ENCODE peak calls at places on chromosomes 3 and 15, in five cellular contexts. J, P, R, U and T are unnamed samples.

GRCh38 chr3:51984269-51984647 is 923 bp downstream of the ACY1 start:
- DNase-seq in J (no peak), P (no peak), R (no peak), U (no peak), T (no peak)

GRCh38 chr3:113662824-113663223 is 33.6 kb downstream of the USF3 start:
- DNase-seq in J (no peak), P (no peak), R (no peak), U (no peak), T (no peak)

GRCh38 chr3:196499807-196500524 is 3.6 kb downstream of the RNF168 start:
- DNase-seq in J (no peak), P (no peak), R (no peak), U (peak; percentile 27), T (no peak)

GRCh38 chr3:148861277-148861869 is 3.7 kb upstream of the CPA3 start:
- DNase-seq in J (no peak), P (peak; percentile 9), R (no peak), U (peak; percentile 31), T (peak; percentile 50)

GRCh38 chr3:186331043-186331442 is 31.0 kb downstream of the DGKG start:
- DNase-seq in J (no peak), P (no peak), R (no peak), U (no peak), T (no peak)

GRCh38 chr15:77107531-77108355 is 36.8 kb upstream of the TSPAN3 start:
- DNase-seq in J (peak; percentile 79), P (peak; percentile 53), R (peak; percentile 72), U (peak; percentile 74), T (peak; percentile 56)

GRCh38 chr3:138187296-138188012 is at the start of gene ARMC8:
- DNase-seq in J (no peak), P (peak; percentile 84), R (peak; percentile 90), U (peak; percentile 91), T (peak; percentile 88)

GRCh38 chr3:55486101-55486856 is 827 bp downstream of the WNT5A start:
- DNase-seq in J (peak; percentile 68), P (peak; percentile 46), R (peak; percentile 79), U (peak; percentile 80), T (peak; percentile 87)

GRCh38 chr3:141425523-141426233 is 57.4 kb downstream of the ZBTB38 start:
- DNase-seq in J (no peak), P (no peak), R (no peak), U (no peak), T (no peak)

GRCh38 chr3:102089904-102090492 is 240.7 kb downstream of the NFKBIZ start:
- DNase-seq in J (no peak), P (no peak), R (no peak), U (no peak), T (peak; percentile 96)

GRCh38 chr15:63056843-63057242 is 14.3 kb downstream of the TPM1 start:
- DNase-seq in J (no peak), P (no peak), R (no peak), U (no peak), T (peak; percentile 60)

GRCh38 chr3:115418583-115418982 is 204.7 kb upstream of the GAP43 start:
- DNase-seq in J (no peak), P (no peak), R (no peak), U (peak; percentile 63), T (no peak)

GRCh38 chr3:107271787-107272387 is 105.4 kb upstream of the CCDC54 start:
- DNase-seq in J (no peak), P (no peak), R (no peak), U (peak; percentile 55), T (peak; percentile 60)

GRCh38 chr15:59329091-59329490 is 43.6 kb downstream of the MYO1E start:
- DNase-seq in J (no peak), P (no peak), R (no peak), U (no peak), T (no peak)

GRCh38 chr3:99909714-99910508 is 92.2 kb downstream of the CMSS1 start:
- DNase-seq in J (no peak), P (no peak), R (no peak), U (peak; percentile 47), T (peak; percentile 71)

GRCh38 chr3:50194903-50195500 is 3.6 kb downstream of the GNAT1 start:
- DNase-seq in J (peak; percentile 78), P (no peak), R (peak; percentile 82), U (peak; percentile 59), T (no peak)

GRCh38 chr3:10081871-10082270 is 26.2 kb downstream of the FANCD2OS start:
- DNase-seq in J (no peak), P (no peak), R (no peak), U (no peak), T (no peak)

GRCh38 chr3:111392911-111393351 is 149.1 kb upstream of the CD96 start:
- DNase-seq in J (no peak), P (no peak), R (no peak), U (peak; percentile 21), T (peak; percentile 3)

GRCh38 chr3:115901008-115901407 is 277.7 kb downstream of the GAP43 start:
- DNase-seq in J (no peak), P (no peak), R (no peak), U (no peak), T (no peak)

GRCh38 chr15:41828747-41829270 is 917 bp downstream of the JMJD7 start:
- DNase-seq in J (no peak), P (no peak), R (no peak), U (no peak), T (peak; percentile 45)

GRCh38 chr3:114409291-114409690 is 115.5 kb downstream of the TIGIT start:
- DNase-seq in J (no peak), P (no peak), R (no peak), U (no peak), T (no peak)

GRCh38 chr3:181521831-181522230 is 189.9 kb upstream of the SOX2 start:
- DNase-seq in J (no peak), P (no peak), R (no peak), U (no peak), T (no peak)

GRCh38 chr3:184758056-184758455 is 46.2 kb upstream of the MAGEF1 start:
- DNase-seq in J (no peak), P (no peak), R (no peak), U (no peak), T (no peak)

GRCh38 chr3:53649816-53650215 is 155.4 kb downstream of the CACNA1D start:
- DNase-seq in J (no peak), P (no peak), R (no peak), U (no peak), T (no peak)

GRCh38 chr3:192207239-192207638 is 520.1 kb downstream of the FGF12 start:
- DNase-seq in J (no peak), P (no peak), R (no peak), U (no peak), T (no peak)

GRCh38 chr3:29324180-29324651 is 43.3 kb downstream of the RBMS3 start:
- DNase-seq in J (no peak), P (no peak), R (no peak), U (no peak), T (peak; percentile 85)

GRCh38 chr3:30354513-30354912 is 251.9 kb upstream of the TGFBR2 start:
- DNase-seq in J (no peak), P (no peak), R (no peak), U (no peak), T (no peak)

GRCh38 chr3:105997800-105998526 is 129.2 kb upstream of the CBLB start:
- DNase-seq in J (no peak), P (no peak), R (no peak), U (no peak), T (peak; percentile 94)
- H2BK120ac ChIP-seq in J (no peak overlapping the region), P (no peak overlapping the region), R (no peak overlapping the region), U (no peak overlapping the region), T (peak overlapping the region; percentile 40)

GRCh38 chr15:99452728-99453643 is 112.8 kb upstream of the MEF2A start:
- DNase-seq in J (no peak), P (no peak), R (peak; percentile 40), U (no peak), T (peak; percentile 33)

GRCh38 chr15:99454941-99455795 is 110.6 kb upstream of the MEF2A start:
- DNase-seq in J (no peak), P (no peak), R (no peak), U (peak; percentile 25), T (peak; percentile 97)

GRCh38 chr15:99452010-99452409 is 113.8 kb upstream of the MEF2A start:
- DNase-seq in J (no peak), P (no peak), R (peak; percentile 22), U (no peak), T (no peak)

GRCh38 chr15:99454107-99454809 is 111.5 kb upstream of the MEF2A start:
- DNase-seq in J (no peak), P (no peak), R (peak; percentile 19), U (no peak), T (no peak)

GRCh38 chr15:99453646-99454045 is 112.1 kb upstream of the MEF2A start:
- DNase-seq in J (no peak), P (no peak), R (no peak), U (no peak), T (no peak)
- H2BK15ac ChIP-seq in J (no peak overlapping the region), P (peak overlapping the region; percentile 53), R (no peak overlapping the region), U (no peak overlapping the region), T (no peak overlapping the region)

GRCh38 chr15:88912500-88912921 is 668 bp downstream of the MFGE8 start:
- DNase-seq in J (no peak), P (no peak), R (no peak), U (peak; percentile 50), T (peak; percentile 56)

GRCh38 chr15:88913850-88914169 is 631 bp upstream of the MFGE8 start:
- DNase-seq in J (no peak), P (no peak), R (no peak), U (no peak), T (no peak)

GRCh38 chr15:88915354-88915753 is 2.2 kb upstream of the MFGE8 start:
- DNase-seq in J (no peak), P (no peak), R (no peak), U (no peak), T (no peak)

GRCh38 chr15:88911766-88912118 is 1.4 kb downstream of the MFGE8 start:
- DNase-seq in J (peak; percentile 61), P (no peak), R (no peak), U (peak; percentile 92), T (peak; percentile 54)

DNA sequence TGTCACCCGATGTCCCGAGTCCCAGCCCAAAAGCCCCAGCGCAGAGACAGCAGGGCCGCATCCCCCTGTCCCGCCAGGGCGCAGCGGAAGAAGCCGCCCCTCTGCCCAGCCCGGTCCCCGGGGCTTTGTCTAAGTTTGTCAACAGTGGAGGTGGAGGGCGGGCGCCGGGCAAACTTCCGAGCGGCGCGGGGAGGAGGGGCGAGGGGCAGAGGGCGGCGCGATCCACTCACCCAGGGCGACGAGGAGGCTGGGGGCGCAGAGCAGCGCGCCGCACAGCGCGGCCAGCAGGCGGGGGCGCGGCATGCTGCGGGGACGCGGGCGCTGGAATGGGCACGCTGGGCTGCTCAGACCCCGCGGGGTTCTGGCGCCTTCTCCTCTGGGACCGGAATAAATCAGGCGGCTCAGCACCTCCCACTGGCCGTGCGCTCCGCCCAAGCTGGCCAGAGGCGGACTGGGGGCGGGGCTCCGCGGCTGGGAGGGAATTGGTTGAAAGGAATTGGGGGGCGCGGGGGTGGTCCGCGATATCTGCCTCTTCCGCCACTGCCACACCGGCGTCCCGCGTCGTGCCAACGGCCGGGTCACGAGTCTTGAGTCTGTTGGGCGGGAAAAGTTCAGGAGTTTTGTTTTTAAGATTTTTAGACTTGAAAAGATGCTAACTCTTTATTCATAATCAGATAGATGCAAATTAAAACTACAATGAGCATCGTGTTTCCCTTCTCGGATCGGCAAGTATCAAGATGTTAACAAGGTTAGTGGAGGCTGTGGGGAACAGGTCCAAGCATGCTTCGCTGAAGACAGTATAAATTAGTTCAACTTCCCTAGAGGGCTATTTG is at the start of gene MFGE8:
- DNase-seq in J (peak; percentile 92), P (peak; percentile 85), R (peak; percentile 96), U (peak; percentile 90), T (peak; percentile 73)
- H2BK120ac ChIP-seq in J (no peak within 1 kb of the TSS), P (no peak within 1 kb of the TSS), R (peak within 1 kb of the TSS; percentile 56), U (no peak within 1 kb of the TSS), T (peak within 1 kb of the TSS; percentile 77)

GRCh38 chr3:195286115-195286872 is 15.3 kb upstream of the XXYLT1 start:
- DNase-seq in J (no peak), P (no peak), R (no peak), U (no peak), T (peak; percentile 56)
- H2BK15ac ChIP-seq in J (no peak overlapping the region), P (no peak overlapping the region), R (no peak overlapping the region), U (no peak overlapping the region), T (no peak overlapping the region)

GRCh38 chr15:75095594-75095993 is 72.2 kb downstream of the PPCDC start:
- DNase-seq in J (no peak), P (no peak), R (no peak), U (no peak), T (no peak)
- H2BK120ac ChIP-seq in J (no peak overlapping the region), P (no peak overlapping the region), R (no peak overlapping the region), U (no peak overlapping the region), T (no peak overlapping the region)